ENCODE peak calls at places on chromosome 14, in eight cellular contexts. I, K, E, S, A, Y, B and N are unnamed samples.

GRCh38 chr14:102487204-102487577 is 22.4 kb downstream of the ANKRD9 start:
- DNase-seq in I (no peak), K (no peak), E (no peak), S (no peak), A (no peak), Y (no peak), B (no peak), N (no peak)

GRCh38 chr14:61927015-61927414 is 164.8 kb downstream of the SNAPC1 start:
- DNase-seq in I (no peak), K (no peak), E (peak; percentile 94), S (no peak), A (no peak), Y (no peak), B (no peak), N (no peak)

GRCh38 chr14:38342803-38343202 is 86.9 kb upstream of the CLEC14A start:
- DNase-seq in I (no peak), K (no peak), E (peak; percentile 89), S (no peak), A (no peak), Y (no peak), B (no peak), N (no peak)

GRCh38 chr14:50311337-50311973 is 574 bp downstream of the L2HGDH start:
- DNase-seq in I (no peak), K (no peak), E (peak; percentile 29), S (no peak), A (no peak), Y (no peak), B (no peak), N (no peak)

GRCh38 chr14:66782853-66783252 is 274.9 kb downstream of the GPHN start:
- DNase-seq in I (no peak), K (no peak), E (peak; percentile 19), S (no peak), A (peak; percentile 39), Y (no peak), B (no peak), N (no peak)

GRCh38 chr14:100902295-100902694 is 1.2 kb downstream of the RTL1 start:
- DNase-seq in I (no peak), K (no peak), E (peak; percentile 37), S (no peak), A (peak; percentile 71), Y (no peak), B (no peak), N (no peak)

GRCh38 chr14:85534435-85534834 is 4.5 kb downstream of the FLRT2 start:
- DNase-seq in I (no peak), K (no peak), E (no peak), S (no peak), A (peak; percentile 45), Y (no peak), B (no peak), N (peak; percentile 30)

GRCh38 chr14:102079700-102079979 is 7.2 kb downstream of the HSP90AA1 start:
- DNase-seq in I (no peak), K (no peak), E (no peak), S (no peak), A (no peak), Y (no peak), B (no peak), N (no peak)

GRCh38 chr14:58281969-58282368 is 16.4 kb upstream of the ARID4A start:
- DNase-seq in I (no peak), K (no peak), E (no peak), S (no peak), A (no peak), Y (no peak), B (no peak), N (no peak)

GRCh38 chr14:28294834-28295440 is 471.6 kb upstream of the FOXG1 start:
- DNase-seq in I (no peak), K (no peak), E (peak; percentile 60), S (no peak), A (peak; percentile 70), Y (no peak), B (no peak), N (no peak)

GRCh38 chr14:101116486-101117130 is 213.1 kb upstream of the RTL1 start:
- DNase-seq in I (no peak), K (no peak), E (no peak), S (no peak), A (no peak), Y (no peak), B (peak; percentile 38), N (no peak)

GRCh38 chr14:101563352-101563653 is 2.0 kb downstream of the DIO3 start:
- DNase-seq in I (no peak), K (no peak), E (no peak), S (no peak), A (no peak), Y (no peak), B (no peak), N (no peak)

GRCh38 chr14:99316281-99317163 is 44.5 kb upstream of the BCL11B start:
- DNase-seq in I (no peak), K (no peak), E (no peak), S (no peak), A (no peak), Y (no peak), B (peak; percentile 86), N (no peak)

GRCh38 chr14:67413806-67414769 is 2.1 kb upstream of the PLEK2 start:
- DNase-seq in I (no peak), K (no peak), E (peak; percentile 95), S (peak; percentile 49), A (no peak), Y (no peak), B (no peak), N (peak; percentile 50)

GRCh38 chr14:99247772-99248171 is 24.2 kb downstream of the BCL11B start:
- DNase-seq in I (no peak), K (peak; percentile 40), E (no peak), S (no peak), A (no peak), Y (no peak), B (no peak), N (no peak)

GRCh38 chr14:54893151-54893760 is 9.4 kb downstream of the GCH1 start:
- DNase-seq in I (no peak), K (no peak), E (peak; percentile 99), S (peak; percentile 55), A (peak; percentile 70), Y (no peak), B (no peak), N (no peak)

GRCh38 chr14:65566820-65567522 is 154.4 kb downstream of the FUT8 start:
- DNase-seq in I (no peak), K (no peak), E (peak; percentile 74), S (no peak), A (no peak), Y (no peak), B (no peak), N (no peak)

GRCh38 chr14:55206175-55206574 is 14.8 kb upstream of the DLGAP5 start:
- DNase-seq in I (no peak), K (no peak), E (no peak), S (no peak), A (no peak), Y (no peak), B (no peak), N (no peak)

DNA sequence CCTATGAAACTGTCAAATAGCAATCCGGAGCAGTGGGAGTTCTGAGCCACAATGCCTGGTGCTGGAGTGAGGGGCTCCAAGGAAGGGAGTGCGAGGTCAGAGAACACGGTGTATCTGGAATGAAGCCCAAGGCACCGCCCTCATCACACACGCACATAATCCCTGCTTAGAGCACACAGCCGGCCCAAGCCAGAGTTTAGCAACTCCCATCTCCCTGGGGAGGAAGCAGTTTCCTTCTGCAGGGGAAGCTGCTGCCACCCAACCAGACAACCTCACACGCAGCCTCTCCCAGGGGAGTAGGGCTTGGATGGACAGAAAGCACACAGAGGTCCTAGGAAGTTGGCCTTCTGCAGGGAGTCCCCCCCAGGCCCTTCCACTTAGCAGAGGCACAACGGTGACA is 31.3 kb downstream of the ACTN1 start:
- DNase-seq in I (peak; percentile 70), K (no peak), E (no peak), S (peak; percentile 94), A (no peak), Y (peak; percentile 71), B (no peak), N (no peak)
- H3K4me1 ChIP-seq in I (peaks cover 75% of the 10 kb centered on the region), K (peaks cover 73% of the 10 kb centered on the region), E (peaks cover 40% of the 10 kb centered on the region), S (peaks cover 77% of the 10 kb centered on the region), A (peaks cover 44% of the 10 kb centered on the region), Y (peaks cover 20% of the 10 kb centered on the region), B (no peaks in the 10 kb centered on the region), N (peaks cover 57% of the 10 kb centered on the region)

GRCh38 chr14:69263771-69264170 is 3.8 kb downstream of the GALNT16 start:
- DNase-seq in I (no peak), K (no peak), E (no peak), S (no peak), A (no peak), Y (no peak), B (no peak), N (no peak)
- H3K4me3 ChIP-seq in I (peak overlapping the region; percentile 27), K (no peak overlapping the region), E (no peak overlapping the region), S (peak overlapping the region; percentile 25), A (no peak overlapping the region), Y (no peak overlapping the region), B (no peak overlapping the region), N (no peak overlapping the region)

DNA sequence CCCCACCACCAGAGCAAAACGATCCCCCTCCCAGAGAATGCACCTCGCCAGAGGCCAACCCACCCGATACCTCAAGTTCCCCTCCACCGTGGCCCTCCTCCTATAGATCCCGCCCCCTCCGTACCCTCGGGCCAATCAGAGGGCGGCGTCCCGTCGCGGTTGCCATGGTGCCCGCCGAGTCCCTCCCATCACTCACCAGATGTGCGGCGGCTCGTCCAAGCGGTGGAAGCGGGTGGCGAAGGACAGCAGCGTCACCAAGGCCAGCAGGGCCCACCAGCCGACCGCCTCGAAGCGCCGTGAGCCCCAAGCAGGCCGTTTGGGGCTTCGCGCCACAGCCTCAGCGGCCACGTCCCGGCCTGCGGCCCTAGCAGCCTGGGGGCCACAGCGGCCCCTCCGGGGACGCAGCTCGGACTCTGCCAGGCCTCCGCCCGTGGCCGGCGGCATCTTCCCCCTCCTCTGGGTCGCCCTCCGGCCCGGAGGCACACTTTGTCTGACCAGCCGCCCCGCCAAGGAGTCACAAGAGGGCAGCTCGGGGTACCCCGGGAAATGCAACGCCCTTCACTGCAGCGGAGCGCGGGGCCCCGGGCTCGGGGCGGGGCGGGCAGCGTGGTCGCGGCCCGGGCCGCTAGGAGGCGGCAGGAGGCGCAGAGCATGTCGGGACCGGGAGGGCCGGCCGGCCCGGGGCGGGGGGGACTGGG is at the start of gene POMT2:
- DNase-seq in I (peak; percentile 82), K (peak; percentile 97), E (peak; percentile 98), S (peak; percentile 97), A (peak; percentile 98), Y (peak; percentile 91), B (peak; percentile 96), N (peak; percentile 95)
- TF ChIP-seq CTCF in I (peak; percentile 61), K (peak; percentile 35), E (peak; percentile 52), S (no peak), A (peak; percentile 39), Y (peak; percentile 73), B (peak; percentile 33), N (peak; percentile 47)

GRCh38 chr14:24379907-24380746 is 12.1 kb downstream of the NFATC4 start:
- DNase-seq in I (no peak), K (no peak), E (no peak), S (no peak), A (no peak), Y (no peak), B (no peak), N (no peak)

GRCh38 chr14:24381363-24382102 is 13.5 kb downstream of the NFATC4 start:
- DNase-seq in I (no peak), K (no peak), E (no peak), S (no peak), A (no peak), Y (no peak), B (no peak), N (peak; percentile 50)

GRCh38 chr14:24384169-24384568 is 14.6 kb upstream of the NYNRIN start:
- DNase-seq in I (no peak), K (no peak), E (no peak), S (no peak), A (no peak), Y (no peak), B (no peak), N (no peak)

GRCh38 chr14:24378981-24379906 is 11.3 kb downstream of the NFATC4 start:
- DNase-seq in I (no peak), K (no peak), E (no peak), S (no peak), A (no peak), Y (no peak), B (no peak), N (no peak)

GRCh38 chr14:24382103-24382377 is 14.1 kb downstream of the NFATC4 start:
- DNase-seq in I (no peak), K (no peak), E (no peak), S (peak; percentile 35), A (no peak), Y (no peak), B (no peak), N (no peak)
- H3K4me1 ChIP-seq in I (no peaks in the 10 kb centered on the region), K (no peaks in the 10 kb centered on the region), E (no peaks in the 10 kb centered on the region), S (peaks cover 9% of the 10 kb centered on the region), A (peaks cover 15% of the 10 kb centered on the region), Y (no peaks in the 10 kb centered on the region), B (no peaks in the 10 kb centered on the region), N (peaks cover 8% of the 10 kb centered on the region)